ENCODE peak calls at places on chromosome 6, in five cellular contexts. D is IMR-90, O is uterus, W is left ventricle myocardium inferior, E is GM23248. H is an unnamed sample.

GRCh38 chr6:144144996-144145395 is 5.3 kb upstream of the STX11 start:
- DNase-seq in W (no peak), D (no peak), E (no peak), O (no peak), H (no peak)

GRCh38 chr6:149266659-149267058 is 50.9 kb upstream of the TAB2 start:
- DNase-seq in D (no peak), O (no peak), E (no peak), W (no peak), H (no peak)

GRCh38 chr6:151359486-151359885 is 31.9 kb downstream of the ZBTB2 start:
- DNase-seq in E (no peak), D (no peak), W (no peak), O (no peak), H (no peak)

GRCh38 chr6:159463440-159463839 is 229.6 kb downstream of the SOD2 start:
- DNase-seq in O (no peak), E (peak), W (no peak), D (peak), H (no peak)

GRCh38 chr6:123118811-123119210 is 122.8 kb downstream of the CLVS2 start:
- DNase-seq in D (no peak), O (no peak), W (no peak), E (no peak), H (no peak)

GRCh38 chr6:97240222-97240621 is 42.8 kb downstream of the MMS22L start:
- DNase-seq in W (no peak), D (peak), E (peak), O (no peak), H (no peak)

GRCh38 chr6:122833229-122833556 is 44.1 kb downstream of the SMPDL3A start:
- DNase-seq in W (no peak), D (no peak), O (no peak), E (no peak), H (peak)

GRCh38 chr6:136014454-136015421 is 163.2 kb downstream of the PDE7B start:
- DNase-seq in D (peak), W (no peak), E (peak), O (no peak), H (no peak)

GRCh38 chr6:8130399-8130798 is 28.1 kb upstream of the EEF1E1 start:
- DNase-seq in O (no peak), E (peak), D (peak), W (no peak), H (no peak)
- H3K27ac ChIP-seq in O (no peak), E (no peak), D (no peak), W (no peak), H (no peak)

GRCh38 chr6:37039958-37040357 is 34.5 kb downstream of the FGD2 start:
- DNase-seq in D (no peak), W (no peak), O (no peak), E (no peak), H (no peak)

GRCh38 chr6:37038297-37039198 is 33.1 kb downstream of the FGD2 start:
- DNase-seq in E (peak), W (peak), O (peak), D (peak), H (no peak)

GRCh38 chr6:37047421-37047931 is 42.0 kb downstream of the FGD2 start:
- DNase-seq in D (no peak), E (no peak), O (no peak), W (no peak), H (no peak)

GRCh38 chr6:37041521-37041920 is 36.1 kb downstream of the FGD2 start:
- DNase-seq in E (no peak), D (no peak), O (no peak), W (no peak), H (no peak)

DNA sequence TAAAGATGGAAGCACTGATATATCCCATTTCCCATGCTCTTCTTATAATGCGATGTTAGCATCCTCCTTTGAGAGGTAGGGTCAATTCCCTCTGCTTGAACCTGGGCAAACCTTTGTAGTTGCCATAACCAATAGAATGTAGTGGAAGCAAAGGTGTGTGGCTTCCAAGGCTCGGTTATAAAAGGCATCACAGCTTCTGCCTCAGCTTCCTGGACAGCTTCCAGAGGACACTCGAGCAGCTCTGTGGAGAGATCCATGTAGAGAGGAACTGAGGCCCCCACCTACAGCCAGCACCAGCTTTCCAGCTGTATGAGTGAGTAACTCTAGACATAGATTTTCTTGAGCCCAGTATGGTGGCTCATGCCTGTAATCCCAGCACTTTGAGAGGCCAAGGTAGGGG is 36.7 kb downstream of the FGD2 start:
- DNase-seq in E (no peak), O (no peak), W (no peak), D (no peak), H (no peak)
- H3K27ac ChIP-seq in E (no peak), O (no peak), W (no peak), D (no peak), H (no peak)

DNA sequence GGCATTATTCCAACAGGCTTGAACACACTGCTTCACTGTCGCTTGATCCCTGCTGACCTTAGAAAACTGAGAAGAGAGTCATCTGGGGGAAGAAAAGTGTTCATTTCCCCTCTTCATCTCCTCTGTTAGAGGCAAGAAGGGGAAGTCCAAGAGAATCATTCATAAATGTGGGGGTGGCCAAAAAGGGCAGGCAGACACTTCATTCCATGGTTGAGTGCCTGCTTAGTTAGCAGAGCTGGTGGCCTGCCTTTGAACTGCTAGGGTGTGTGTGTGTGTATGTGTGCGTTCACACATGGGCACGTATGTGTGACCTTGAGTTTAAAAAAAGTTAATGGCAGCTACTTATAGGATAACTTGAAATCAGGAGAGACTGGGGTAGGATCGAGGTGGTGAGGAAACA is 39.4 kb upstream of the RFPL4B start:
- DNase-seq in W (no peak), O (no peak), D (peak), E (no peak), H (no peak)
- H3K27ac ChIP-seq in W (no peak), O (no peak), D (no peak), E (no peak), H (no peak)

DNA sequence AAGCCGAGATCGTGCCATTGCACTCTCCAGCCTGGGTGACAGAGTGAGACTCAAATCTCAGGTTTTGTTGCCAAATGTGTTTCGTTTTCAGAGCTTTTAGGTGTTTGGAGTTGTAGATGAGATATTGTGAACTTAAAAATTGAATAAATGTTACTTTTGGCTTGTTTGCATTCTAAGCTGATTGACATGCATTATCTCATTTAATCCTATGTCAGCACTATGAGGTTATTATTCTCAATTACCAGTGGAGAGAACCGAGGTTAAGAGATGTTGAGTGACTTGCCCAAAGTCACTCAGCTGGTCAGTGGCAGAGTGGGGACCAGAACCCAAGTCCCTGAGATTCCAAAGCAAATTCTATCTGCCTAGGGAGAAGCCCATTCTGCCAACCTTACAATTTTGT is 72.6 kb upstream of the PIM1 start:
- DNase-seq in O (no peak), E (no peak), D (no peak), W (no peak), H (no peak)
- H3K27ac ChIP-seq in O (no peak), E (no peak), D (no peak), W (no peak), H (no peak)

GRCh38 chr6:87772597-87773530 is 70.8 kb upstream of the AKIRIN2 start:
- DNase-seq in W (no peak), D (peak), E (peak), O (no peak), H (no peak)
- H3K27ac ChIP-seq in W (no peak), D (peak), E (no peak), O (no peak), H (no peak)

GRCh38 chr6:125944896-125945295 is 11.7 kb upstream of the HINT3 start:
- DNase-seq in O (no peak), W (no peak), E (no peak), D (no peak), H (no peak)
- H3K27ac ChIP-seq in O (peak), W (peak), E (peak), D (peak), H (peak)